ENCODE peak calls at places on chromosome 7, in eight cellular contexts. N is MM.1S, I is mesendoderm, H is HepG2, U is lower lobe of right lung, Q is OCI-LY7, X is GM12865, E is esophagus squamous epithelium. Y is an unnamed sample.

GRCh38 chr7:121755818-121756501 is 117.0 kb upstream of the PTPRZ1 start:
- DNase-seq in H (no peak), E (no peak), X (no peak), I (peak), N (no peak), Q (no peak), U (no peak), Y (no peak)

GRCh38 chr7:44530990-44531389 is 10.1 kb downstream of the NPC1L1 start:
- DNase-seq in X (no peak), Q (no peak), U (no peak), I (no peak), E (no peak), H (no peak), N (no peak), Y (no peak)

GRCh38 chr7:98879198-98879988 is 1.1 kb downstream of the TRRAP start:
- DNase-seq in I (peak), X (peak), Q (peak), H (peak), U (no peak), E (no peak), N (peak), Y (no peak)

GRCh38 chr7:149459540-149460433 is 1.1 kb downstream of the ZNF777 start:
- DNase-seq in Q (peak), U (no peak), H (no peak), X (peak), E (no peak), I (peak), N (peak), Y (no peak)

GRCh38 chr7:20793686-20794394 is 7.2 kb upstream of the SP8 start:
- DNase-seq in N (no peak), I (peak), U (no peak), X (no peak), H (no peak), E (no peak), Q (no peak), Y (no peak)

GRCh38 chr7:111708072-111708471 is 145.8 kb upstream of the IMMP2L start:
- DNase-seq in Q (no peak), E (no peak), U (no peak), I (peak), X (no peak), H (no peak), N (no peak), Y (no peak)

GRCh38 chr7:64867863-64868440 is 35.1 kb upstream of the ZNF273 start:
- DNase-seq in X (no peak), U (no peak), Q (no peak), I (no peak), E (no peak), H (no peak), N (no peak), Y (no peak)

GRCh38 chr7:15921576-15921975 is 235.1 kb upstream of the MEOX2 start:
- DNase-seq in X (no peak), I (no peak), H (no peak), Q (no peak), U (no peak), E (no peak), N (no peak), Y (no peak)

GRCh38 chr7:105304040-105304895 is 84.5 kb downstream of the SRPK2 start:
- DNase-seq in U (no peak), I (peak), Q (no peak), N (peak), X (peak), H (peak), E (no peak), Y (peak)

DNA sequence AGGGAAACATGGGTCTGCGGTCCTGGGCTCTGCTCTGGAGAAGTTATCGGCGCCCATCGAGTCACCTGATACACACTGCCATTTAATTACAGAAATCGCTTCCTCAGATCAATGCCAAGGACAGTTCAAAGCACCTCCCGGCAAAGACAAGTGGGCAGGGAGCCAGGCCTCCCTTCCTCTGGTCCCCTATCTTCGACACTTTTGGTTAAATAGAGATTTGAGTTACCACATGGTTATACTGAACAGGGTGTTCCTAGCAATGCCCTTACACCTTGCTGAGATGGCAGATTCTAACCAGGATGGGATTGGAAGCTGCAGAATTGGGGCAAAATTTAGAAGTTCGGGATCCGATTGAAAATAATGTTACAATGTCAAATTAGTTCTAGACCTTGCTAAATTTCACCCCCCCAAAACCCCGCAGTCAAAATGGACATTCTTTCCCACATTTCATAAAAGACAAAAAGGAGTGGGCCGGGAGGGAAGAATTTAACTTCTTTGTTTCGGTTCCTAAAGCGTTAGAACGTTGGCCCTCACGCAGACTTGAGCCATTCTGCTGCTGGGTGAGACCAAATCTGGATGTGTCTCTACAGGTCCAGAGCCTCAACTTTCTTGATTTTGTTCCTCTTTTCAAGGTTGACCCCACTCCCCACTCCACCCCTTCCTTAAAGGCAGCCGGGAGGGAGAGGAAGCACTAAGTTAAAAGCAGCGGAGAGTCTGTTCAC is 2.2 kb upstream of the DLX5 start:
- DNase-seq in E (no peak), H (no peak), U (no peak), I (no peak), Q (no peak), X (no peak), N (no peak), Y (no peak)
- H3K4me3 ChIP-seq in E (peak), H (peak), U (peak), I (no peak), Q (no peak), X (no peak), N (peak), Y (peak)

GRCh38 chr7:137953043-137953691 is 48.7 kb downstream of the CREB3L2 start:
- DNase-seq in X (no peak), U (no peak), N (no peak), E (no peak), H (no peak), I (peak), Q (no peak), Y (peak)
- H3K4me3 ChIP-seq in X (no peak), U (no peak), N (no peak), E (peak), H (no peak), I (no peak), Q (no peak), Y (no peak)

DNA sequence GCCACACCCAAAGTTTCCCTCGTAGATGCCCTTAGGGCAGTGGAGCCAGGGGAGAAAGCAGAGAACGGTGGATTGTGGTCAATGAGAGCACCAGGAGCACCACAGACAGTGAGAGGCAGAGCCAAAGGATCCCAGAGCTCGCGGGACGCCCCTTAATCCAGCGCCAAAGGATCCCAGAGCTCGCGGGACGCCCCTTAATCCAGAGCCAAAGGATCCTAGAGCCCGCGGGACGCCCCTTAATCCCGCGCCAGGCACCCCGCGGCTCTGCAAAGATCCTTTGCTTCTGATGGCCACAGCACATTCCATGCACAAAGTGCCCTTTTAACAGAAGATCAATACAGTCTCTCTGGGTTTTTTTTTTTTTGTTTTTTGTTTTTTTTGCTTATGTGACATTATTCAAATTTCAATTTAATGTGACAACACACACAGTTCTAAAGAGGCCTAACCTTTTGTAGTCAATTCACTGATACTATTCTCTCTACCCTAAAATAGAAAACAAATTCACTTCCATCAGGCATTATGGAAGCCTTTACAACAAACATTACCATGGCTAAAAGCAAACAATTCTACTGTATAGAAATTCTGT is 52.9 kb upstream of the NCAPG2 start:
- DNase-seq in Q (no peak), H (no peak), I (no peak), N (no peak), U (no peak), X (no peak), E (no peak), Y (no peak)
- H3K4me3 ChIP-seq in Q (no peak), H (no peak), I (no peak), N (no peak), U (no peak), X (no peak), E (no peak), Y (no peak)

DNA sequence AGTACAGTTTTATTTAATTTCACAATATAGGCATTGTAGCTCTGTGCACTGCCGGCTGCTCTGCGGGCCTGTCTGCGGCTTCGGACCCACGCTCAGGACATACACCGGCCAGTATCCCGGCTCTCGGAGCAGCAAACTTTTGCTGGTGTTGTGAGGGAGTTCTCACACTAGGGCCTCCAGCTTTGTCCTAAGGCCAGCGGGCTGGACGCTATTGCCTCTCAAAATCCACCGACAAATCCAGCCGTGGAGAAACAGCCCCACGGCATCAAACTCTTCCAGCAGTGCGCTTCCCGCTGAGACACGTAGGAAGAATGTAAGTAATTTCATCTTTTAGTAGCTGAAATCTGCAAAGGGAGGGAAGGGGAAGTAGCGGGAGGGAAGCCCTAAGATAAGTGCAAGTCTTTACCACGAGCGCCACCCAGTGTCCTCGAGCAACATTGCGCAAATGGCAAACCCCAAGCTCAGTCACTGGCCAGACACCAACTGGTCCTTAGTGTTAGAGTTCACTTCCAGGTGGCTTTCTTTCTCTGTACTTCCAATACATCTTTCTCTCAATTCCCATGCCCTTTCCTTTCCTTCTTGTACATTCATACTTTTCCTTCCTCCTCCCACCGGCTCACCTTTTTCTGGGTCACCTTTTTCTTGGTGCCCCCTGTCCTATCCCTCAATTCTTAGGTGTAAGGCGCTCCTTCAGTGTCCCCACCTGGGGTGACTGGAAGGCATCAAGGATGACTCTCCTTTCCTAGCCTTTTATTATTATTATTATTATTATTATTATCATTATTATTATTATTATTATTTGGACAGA is 3.0 kb upstream of the DLX5 start:
- DNase-seq in U (peak), Q (peak), E (peak), I (peak), H (peak), X (peak), N (peak), Y (peak)
- H3K4me3 ChIP-seq in U (peak), Q (no peak), E (peak), I (peak), H (peak), X (no peak), N (peak), Y (peak)